ENCODE peak calls at places on chromosomes 11 and 22, in eight cellular contexts. One of them, this sample, is unnamed.

GRCh38 chr11:15826826-15827225 is 529.5 kb downstream of the SOX6 start:
- DNase-seq in body of pancreas: peak
- DNase-seq in fibroblast of mammary gland: peak
- DNase-seq in neural progenitor cell: peak
- DNase-seq in breast epithelium: no peak
- DNase-seq in spleen: no peak
- DNase-seq in astrocyte of the spinal cord: no peak
- DNase-seq in foreskin fibroblast: no peak
- DNase-seq in this sample: no peak

GRCh38 chr11:11243790-11244469 is 109.1 kb downstream of the CSNK2A3 start:
- DNase-seq in body of pancreas: peak
- DNase-seq in fibroblast of mammary gland: no peak
- DNase-seq in neural progenitor cell: peak
- DNase-seq in breast epithelium: no peak
- DNase-seq in spleen: no peak
- DNase-seq in astrocyte of the spinal cord: peak
- DNase-seq in foreskin fibroblast: no peak
- DNase-seq in this sample: no peak

GRCh38 chr22:41171996-41172395 is 33.1 kb upstream of the L3MBTL2 start:
- DNase-seq in body of pancreas: no peak
- DNase-seq in fibroblast of mammary gland: no peak
- DNase-seq in neural progenitor cell: no peak
- DNase-seq in breast epithelium: no peak
- DNase-seq in spleen: no peak
- DNase-seq in astrocyte of the spinal cord: no peak
- DNase-seq in foreskin fibroblast: no peak
- DNase-seq in this sample: no peak

GRCh38 chr11:563812-564578 is 3.2 kb downstream of the RASSF7 start:
- DNase-seq in body of pancreas: no peak
- DNase-seq in fibroblast of mammary gland: no peak
- DNase-seq in neural progenitor cell: no peak
- DNase-seq in breast epithelium: peak
- DNase-seq in spleen: peak
- DNase-seq in astrocyte of the spinal cord: no peak
- DNase-seq in foreskin fibroblast: no peak
- DNase-seq in this sample: no peak

GRCh38 chr11:3167143-3168119 is 2.3 kb upstream of the OSBPL5 start:
- DNase-seq in body of pancreas: no peak
- DNase-seq in fibroblast of mammary gland: no peak
- DNase-seq in neural progenitor cell: no peak
- DNase-seq in breast epithelium: no peak
- DNase-seq in spleen: peak
- DNase-seq in astrocyte of the spinal cord: no peak
- DNase-seq in foreskin fibroblast: no peak
- DNase-seq in this sample: no peak

GRCh38 chr11:75626692-75627536 is 41.9 kb downstream of the MAP6 start:
- DNase-seq in body of pancreas: no peak
- DNase-seq in fibroblast of mammary gland: peak
- DNase-seq in neural progenitor cell: peak
- DNase-seq in breast epithelium: no peak
- DNase-seq in spleen: no peak
- DNase-seq in astrocyte of the spinal cord: peak
- DNase-seq in foreskin fibroblast: peak
- DNase-seq in this sample: no peak

GRCh38 chr11:3133456-3134217 is 31.5 kb downstream of the OSBPL5 start:
- DNase-seq in body of pancreas: peak
- DNase-seq in fibroblast of mammary gland: no peak
- DNase-seq in neural progenitor cell: no peak
- DNase-seq in breast epithelium: no peak
- DNase-seq in spleen: peak
- DNase-seq in astrocyte of the spinal cord: no peak
- DNase-seq in foreskin fibroblast: no peak
- DNase-seq in this sample: no peak

GRCh38 chr11:12089041-12089440 is 21.3 kb upstream of the MICAL2 start:
- DNase-seq in body of pancreas: no peak
- DNase-seq in fibroblast of mammary gland: no peak
- DNase-seq in neural progenitor cell: no peak
- DNase-seq in breast epithelium: no peak
- DNase-seq in spleen: no peak
- DNase-seq in astrocyte of the spinal cord: no peak
- DNase-seq in foreskin fibroblast: no peak
- DNase-seq in this sample: no peak

GRCh38 chr22:37496651-37497599 is 10.7 kb upstream of the MFNG start:
- DNase-seq in body of pancreas: no peak
- DNase-seq in fibroblast of mammary gland: peak
- DNase-seq in neural progenitor cell: peak
- DNase-seq in breast epithelium: no peak
- DNase-seq in spleen: no peak
- DNase-seq in astrocyte of the spinal cord: peak
- DNase-seq in foreskin fibroblast: peak
- DNase-seq in this sample: peak

GRCh38 chr11:120172054-120172881 is 34.4 kb upstream of the TRIM29 start:
- DNase-seq in body of pancreas: peak
- DNase-seq in fibroblast of mammary gland: peak
- DNase-seq in neural progenitor cell: peak
- DNase-seq in breast epithelium: no peak
- DNase-seq in spleen: no peak
- DNase-seq in astrocyte of the spinal cord: peak
- DNase-seq in foreskin fibroblast: peak
- DNase-seq in this sample: no peak

GRCh38 chr11:34565417-34566208 is 52.0 kb upstream of the ELF5 start:
- DNase-seq in body of pancreas: peak
- DNase-seq in fibroblast of mammary gland: no peak
- DNase-seq in neural progenitor cell: peak
- DNase-seq in breast epithelium: no peak
- DNase-seq in spleen: no peak
- DNase-seq in astrocyte of the spinal cord: no peak
- DNase-seq in foreskin fibroblast: no peak
- DNase-seq in this sample: no peak

GRCh38 chr11:93196816-93197382 is 892 bp downstream of the SLC36A4 start:
- DNase-seq in body of pancreas: no peak
- DNase-seq in fibroblast of mammary gland: peak
- DNase-seq in neural progenitor cell: no peak
- DNase-seq in breast epithelium: no peak
- DNase-seq in spleen: no peak
- DNase-seq in astrocyte of the spinal cord: no peak
- DNase-seq in foreskin fibroblast: peak
- DNase-seq in this sample: peak

GRCh38 chr11:1262172-1263006 is 39.5 kb downstream of the MUC5B start:
- DNase-seq in body of pancreas: peak
- DNase-seq in fibroblast of mammary gland: peak
- DNase-seq in neural progenitor cell: peak
- DNase-seq in breast epithelium: peak
- DNase-seq in spleen: peak
- DNase-seq in astrocyte of the spinal cord: peak
- DNase-seq in foreskin fibroblast: peak
- DNase-seq in this sample: peak

GRCh38 chr11:131925829-131926228 is 555.4 kb downstream of the NTM start:
- DNase-seq in body of pancreas: no peak
- DNase-seq in fibroblast of mammary gland: no peak
- DNase-seq in neural progenitor cell: no peak
- DNase-seq in breast epithelium: no peak
- DNase-seq in spleen: no peak
- DNase-seq in astrocyte of the spinal cord: no peak
- DNase-seq in foreskin fibroblast: no peak
- DNase-seq in this sample: no peak

DNA sequence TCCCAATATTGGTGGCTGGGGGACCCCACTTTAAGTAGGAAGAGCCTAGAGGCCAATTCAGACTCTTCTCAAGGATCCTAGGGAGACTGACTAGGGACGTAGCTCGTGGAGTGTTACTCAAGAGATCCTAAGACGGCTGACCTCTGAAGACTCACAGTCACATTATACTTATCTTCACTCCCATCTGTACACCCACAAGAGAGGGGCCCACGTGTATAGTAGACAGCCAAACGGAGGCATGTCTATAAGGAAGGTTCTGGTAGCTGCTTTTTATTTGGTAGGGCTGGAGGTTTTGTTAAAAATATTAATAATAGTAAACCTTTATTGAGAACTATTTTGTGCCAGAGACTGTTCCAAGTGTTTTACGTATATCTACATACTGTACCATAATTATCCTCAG is 22.9 kb upstream of the APOA1 start:
- DNase-seq in body of pancreas: no peak
- DNase-seq in fibroblast of mammary gland: no peak
- DNase-seq in neural progenitor cell: no peak
- DNase-seq in breast epithelium: no peak
- DNase-seq in spleen: no peak
- DNase-seq in astrocyte of the spinal cord: no peak
- DNase-seq in foreskin fibroblast: no peak
- DNase-seq in this sample: no peak
- TF ChIP-seq CTCF in body of pancreas: no peak
- TF ChIP-seq CTCF in fibroblast of mammary gland: no peak
- TF ChIP-seq CTCF in neural progenitor cell: no peak
- TF ChIP-seq CTCF in breast epithelium: no peak
- TF ChIP-seq CTCF in spleen: no peak
- TF ChIP-seq CTCF in astrocyte of the spinal cord: no peak
- TF ChIP-seq CTCF in foreskin fibroblast: no peak
- TF ChIP-seq CTCF in this sample: no peak

GRCh38 chr22:50620861-50621490 is 7.0 kb downstream of the ARSA start:
- DNase-seq in body of pancreas: no peak
- DNase-seq in fibroblast of mammary gland: peak
- DNase-seq in neural progenitor cell: no peak
- DNase-seq in breast epithelium: no peak
- DNase-seq in spleen: peak
- DNase-seq in astrocyte of the spinal cord: peak
- DNase-seq in foreskin fibroblast: no peak
- DNase-seq in this sample: no peak
- H3K4me3 ChIP-seq in body of pancreas: no peak
- H3K4me3 ChIP-seq in fibroblast of mammary gland: no peak
- H3K4me3 ChIP-seq in neural progenitor cell: peak
- H3K4me3 ChIP-seq in breast epithelium: peak
- H3K4me3 ChIP-seq in spleen: peak
- H3K4me3 ChIP-seq in astrocyte of the spinal cord: no peak
- H3K4me3 ChIP-seq in foreskin fibroblast: peak
- H3K4me3 ChIP-seq in this sample: no peak

DNA sequence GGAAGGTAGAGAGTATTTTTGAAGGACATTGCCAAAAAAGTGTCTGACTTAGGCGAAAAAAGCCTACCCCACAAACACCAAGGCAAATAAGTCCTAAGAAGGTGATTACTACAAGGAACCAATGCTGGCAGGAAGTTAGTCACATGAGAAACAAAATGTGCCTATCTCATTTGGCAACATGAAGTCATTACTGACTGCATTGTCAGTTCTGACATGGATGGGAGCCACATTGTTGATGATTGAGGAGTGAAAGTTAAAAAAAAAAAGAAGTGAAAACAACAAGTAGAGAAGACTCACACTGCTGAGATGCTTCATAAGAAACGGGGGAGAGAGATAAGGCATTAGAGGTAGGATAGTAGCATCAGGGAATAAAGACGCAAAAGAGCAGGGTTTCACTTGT is 141.5 kb upstream of the FAT3 start:
- DNase-seq in body of pancreas: no peak
- DNase-seq in fibroblast of mammary gland: no peak
- DNase-seq in neural progenitor cell: no peak
- DNase-seq in breast epithelium: no peak
- DNase-seq in spleen: no peak
- DNase-seq in astrocyte of the spinal cord: no peak
- DNase-seq in foreskin fibroblast: no peak
- DNase-seq in this sample: no peak
- TF ChIP-seq CTCF in body of pancreas: no peak
- TF ChIP-seq CTCF in fibroblast of mammary gland: no peak
- TF ChIP-seq CTCF in neural progenitor cell: no peak
- TF ChIP-seq CTCF in breast epithelium: no peak
- TF ChIP-seq CTCF in spleen: no peak
- TF ChIP-seq CTCF in astrocyte of the spinal cord: no peak
- TF ChIP-seq CTCF in foreskin fibroblast: no peak
- TF ChIP-seq CTCF in this sample: no peak

GRCh38 chr11:118265954-118266353 is 1.9 kb upstream of the MPZL2 start:
- DNase-seq in body of pancreas: no peak
- DNase-seq in fibroblast of mammary gland: no peak
- DNase-seq in neural progenitor cell: no peak
- DNase-seq in breast epithelium: no peak
- DNase-seq in spleen: no peak
- DNase-seq in astrocyte of the spinal cord: no peak
- DNase-seq in foreskin fibroblast: no peak
- DNase-seq in this sample: no peak

GRCh38 chr11:118263694-118264567 is at the start of gene MPZL2:
- DNase-seq in body of pancreas: peak
- DNase-seq in fibroblast of mammary gland: no peak
- DNase-seq in neural progenitor cell: peak
- DNase-seq in breast epithelium: peak
- DNase-seq in spleen: peak
- DNase-seq in astrocyte of the spinal cord: no peak
- DNase-seq in foreskin fibroblast: no peak
- DNase-seq in this sample: no peak

GRCh38 chr11:118260353-118260752 is 3.7 kb downstream of the MPZL2 start:
- DNase-seq in body of pancreas: no peak
- DNase-seq in fibroblast of mammary gland: no peak
- DNase-seq in neural progenitor cell: no peak
- DNase-seq in breast epithelium: no peak
- DNase-seq in spleen: no peak
- DNase-seq in astrocyte of the spinal cord: no peak
- DNase-seq in foreskin fibroblast: no peak
- DNase-seq in this sample: no peak

GRCh38 chr11:118264568-118265470 is 722 bp upstream of the MPZL2 start:
- DNase-seq in body of pancreas: no peak
- DNase-seq in fibroblast of mammary gland: no peak
- DNase-seq in neural progenitor cell: peak
- DNase-seq in breast epithelium: no peak
- DNase-seq in spleen: no peak
- DNase-seq in astrocyte of the spinal cord: no peak
- DNase-seq in foreskin fibroblast: no peak
- DNase-seq in this sample: no peak

GRCh38 chr11:118263109-118263508 is 988 bp downstream of the MPZL2 start:
- DNase-seq in body of pancreas: peak
- DNase-seq in fibroblast of mammary gland: no peak
- DNase-seq in neural progenitor cell: no peak
- DNase-seq in breast epithelium: no peak
- DNase-seq in spleen: no peak
- DNase-seq in astrocyte of the spinal cord: no peak
- DNase-seq in foreskin fibroblast: no peak
- DNase-seq in this sample: no peak
- H3K4me3 ChIP-seq in body of pancreas: no peak
- H3K4me3 ChIP-seq in fibroblast of mammary gland: no peak
- H3K4me3 ChIP-seq in neural progenitor cell: no peak
- H3K4me3 ChIP-seq in breast epithelium: peak
- H3K4me3 ChIP-seq in spleen: no peak
- H3K4me3 ChIP-seq in astrocyte of the spinal cord: no peak
- H3K4me3 ChIP-seq in foreskin fibroblast: no peak
- H3K4me3 ChIP-seq in this sample: no peak

DNA sequence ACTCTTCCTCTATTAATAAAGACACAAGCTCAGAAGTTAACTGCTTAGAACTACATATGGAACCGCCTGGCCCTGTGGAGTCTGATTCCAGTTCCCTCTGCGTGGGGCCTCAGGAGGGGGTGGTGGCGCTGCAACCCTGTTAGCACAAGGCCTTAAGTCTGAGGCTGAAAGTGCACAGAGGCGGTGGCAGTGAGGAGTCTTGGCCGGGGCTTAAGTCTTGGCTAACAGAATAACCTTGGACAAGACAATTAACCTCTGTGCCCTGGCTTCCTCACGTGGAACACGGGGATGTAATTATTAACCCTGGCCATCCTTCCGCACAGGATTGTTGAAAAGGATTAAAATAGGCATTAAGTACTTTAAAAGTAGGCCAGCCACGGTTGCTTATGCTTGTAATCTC is 191.5 kb downstream of the CEP164 start:
- DNase-seq in body of pancreas: peak
- DNase-seq in fibroblast of mammary gland: no peak
- DNase-seq in neural progenitor cell: peak
- DNase-seq in breast epithelium: no peak
- DNase-seq in spleen: no peak
- DNase-seq in astrocyte of the spinal cord: no peak
- DNase-seq in foreskin fibroblast: no peak
- DNase-seq in this sample: no peak
- TF ChIP-seq CTCF in body of pancreas: no peak
- TF ChIP-seq CTCF in fibroblast of mammary gland: no peak
- TF ChIP-seq CTCF in neural progenitor cell: no peak
- TF ChIP-seq CTCF in breast epithelium: no peak
- TF ChIP-seq CTCF in spleen: no peak
- TF ChIP-seq CTCF in astrocyte of the spinal cord: no peak
- TF ChIP-seq CTCF in foreskin fibroblast: no peak
- TF ChIP-seq CTCF in this sample: no peak

This sample was measured in HFF-Myc.